ENCODE peak calls at places on chromosomes 6 and 20, in nine cellular contexts. C is astrocyte of the hippocampus; N is stimulated activated CD4-positive, alpha-beta T cell treated with anti-CD3 and anti-CD28 coated beads, Interleukin-4, amount 100 ng/mL, for 4 hours; J is GM12891; Q is activated T-cell treated with anti-CD3 and anti-CD28 coated beads for 48 hours; G is HS-5; D is mesothelial cell of epicardium; U is upper lobe of right lung; K is A549. Y is an unnamed sample.

GRCh38 chr6:45663181-45664180 is 285.7 kb upstream of the SUPT3H start:
- DNase-seq in J (no peak), D (peak; percentile 54), Q (peak; percentile 53), K (no peak), C (no peak), U (no peak), G (no peak), N (peak; percentile 25), Y (no peak)

GRCh38 chr6:2505624-2506023 is 245.1 kb downstream of the MYLK4 start:
- DNase-seq in G (no peak), D (no peak), C (no peak), J (no peak), U (no peak), Q (peak; percentile 2), K (peak; percentile 17), N (no peak), Y (no peak)

GRCh38 chr6:40807484-40807883 is 220.3 kb upstream of the LRFN2 start:
- DNase-seq in U (no peak), N (no peak), D (no peak), K (peak; percentile 34), J (no peak), Q (no peak), G (peak; percentile 31), C (no peak), Y (no peak)

GRCh38 chr6:31821301-31822037 is 6.1 kb upstream of the HSPA1B start:
- DNase-seq in D (peak; percentile 57), K (peak; percentile 71), Q (peak; percentile 74), N (peak; percentile 52), G (no peak), U (peak; percentile 88), J (peak; percentile 59), C (peak; percentile 77), Y (peak; percentile 82)

GRCh38 chr20:22578221-22579118 is 5.9 kb downstream of the FOXA2 start:
- DNase-seq in U (peak; percentile 85), J (no peak), K (peak; percentile 41), N (no peak), D (no peak), Q (no peak), C (no peak), G (no peak), Y (no peak)

GRCh38 chr6:13715444-13715883 is 3.8 kb upstream of the RANBP9 start:
- DNase-seq in J (no peak), N (no peak), G (no peak), Q (peak; percentile 35), K (no peak), C (no peak), D (no peak), U (no peak), Y (no peak)

GRCh38 chr20:52529856-52530255 is 338.3 kb upstream of the ZFP64 start:
- DNase-seq in D (no peak), U (no peak), J (no peak), Q (no peak), N (no peak), C (no peak), G (no peak), K (no peak), Y (no peak)

GRCh38 chr6:125050663-125051318 is 88.6 kb downstream of the RNF217 start:
- DNase-seq in Q (no peak), U (no peak), D (no peak), K (no peak), C (no peak), G (no peak), N (no peak), J (no peak), Y (no peak)

GRCh38 chr6:91634791-91635190 is 1047.9 kb upstream of the MAP3K7 start:
- DNase-seq in J (no peak), N (no peak), D (no peak), G (no peak), U (no peak), K (no peak), C (peak; percentile 30), Q (no peak), Y (no peak)

GRCh38 chr6:41970436-41970846 is 28.8 kb upstream of the CCND3 start:
- DNase-seq in Q (peak; percentile 57), U (peak; percentile 73), G (peak; percentile 42), K (peak; percentile 65), N (peak; percentile 72), J (no peak), D (no peak), C (peak; percentile 25), Y (no peak)

GRCh38 chr20:1087311-1087710 is 31.1 kb upstream of the PSMF1 start:
- DNase-seq in G (no peak), C (no peak), K (no peak), J (no peak), Q (peak; percentile 11), U (no peak), N (no peak), D (no peak), Y (no peak)

GRCh38 chr6:157644043-157644810 is 178.8 kb upstream of the SNX9 start:
- DNase-seq in J (no peak), K (peak; percentile 25), G (no peak), D (no peak), U (no peak), N (peak; percentile 42), C (no peak), Q (peak; percentile 20), Y (no peak)

GRCh38 chr6:97524846-97525245 is 241.8 kb upstream of the MMS22L start:
- DNase-seq in G (no peak), C (peak; percentile 33), U (no peak), K (no peak), D (no peak), Q (no peak), J (no peak), N (no peak), Y (no peak)

GRCh38 chr6:166785131-166785530 is 158.1 kb upstream of the RPS6KA2 start:
- DNase-seq in J (no peak), D (peak; percentile 7), N (no peak), U (no peak), C (no peak), G (no peak), Q (no peak), K (no peak), Y (no peak)

GRCh38 chr20:35616465-35617396 is 1.1 kb downstream of the SPAG4 start:
- DNase-seq in U (peak; percentile 95), J (no peak), N (peak; percentile 35), G (peak; percentile 99), D (peak; percentile 76), K (peak; percentile 86), C (peak; percentile 85), Q (peak; percentile 67), Y (peak; percentile 95)

GRCh38 chr6:115053169-115053860 is 710.5 kb upstream of the HS3ST5 start:
- DNase-seq in D (no peak), U (no peak), J (no peak), N (no peak), Q (no peak), K (no peak), C (no peak), G (no peak), Y (no peak)

GRCh38 chr6:87700729-87701675 is 1.0 kb downstream of the AKIRIN2 start:
- DNase-seq in D (peak; percentile 62), G (no peak), U (no peak), N (peak; percentile 41), C (peak; percentile 79), J (no peak), Q (no peak), K (peak; percentile 63), Y (no peak)